ENCODE peak calls at places on chromosome 21, in nine cellular contexts. One of them, this sample, is unnamed.

GRCh38 chr21:31366825-31367224 is 22.8 kb upstream of the TIAM1 start:
- DNase-seq in H1: no peak
- DNase-seq in GM12878: no peak
- DNase-seq in A549: no peak
- DNase-seq in SK-N-SH: no peak
- DNase-seq in K562: no peak
- DNase-seq in WTC11: no peak
- DNase-seq in HCT116: peak
- DNase-seq in NB4: no peak
- DNase-seq in this sample: no peak

GRCh38 chr21:16976132-16976666 is 536.6 kb upstream of the CXADR start:
- DNase-seq in SK-N-SH: no peak
- DNase-seq in NB4: no peak
- DNase-seq in K562: no peak
- DNase-seq in H1: no peak
- DNase-seq in WTC11: no peak
- DNase-seq in GM12878: no peak
- DNase-seq in A549: no peak
- DNase-seq in HCT116: no peak
- DNase-seq in this sample: peak

GRCh38 chr21:33024278-33025103 is 1.2 kb upstream of the OLIG2 start:
- DNase-seq in WTC11: no peak
- DNase-seq in A549: no peak
- DNase-seq in H1: no peak
- DNase-seq in GM12878: no peak
- DNase-seq in SK-N-SH: peak
- DNase-seq in HCT116: no peak
- DNase-seq in NB4: no peak
- DNase-seq in K562: no peak
- DNase-seq in this sample: no peak

GRCh38 chr21:16194851-16195251 is 465.1 kb downstream of the USP25 start:
- DNase-seq in H1: no peak
- DNase-seq in GM12878: no peak
- DNase-seq in K562: no peak
- DNase-seq in SK-N-SH: no peak
- DNase-seq in A549: no peak
- DNase-seq in HCT116: no peak
- DNase-seq in NB4: no peak
- DNase-seq in WTC11: no peak
- DNase-seq in this sample: peak

GRCh38 chr21:17270234-17270633 is 242.6 kb upstream of the CXADR start:
- DNase-seq in NB4: peak
- DNase-seq in H1: no peak
- DNase-seq in A549: peak
- DNase-seq in SK-N-SH: peak
- DNase-seq in WTC11: no peak
- DNase-seq in K562: peak
- DNase-seq in HCT116: no peak
- DNase-seq in GM12878: no peak
- DNase-seq in this sample: peak

GRCh38 chr21:41112740-41113692 is 54.9 kb upstream of the BACE2 start:
- DNase-seq in NB4: peak
- DNase-seq in SK-N-SH: peak
- DNase-seq in HCT116: no peak
- DNase-seq in H1: no peak
- DNase-seq in A549: no peak
- DNase-seq in WTC11: no peak
- DNase-seq in K562: no peak
- DNase-seq in GM12878: no peak
- DNase-seq in this sample: no peak

GRCh38 chr21:36463991-36464390 is 15.9 kb downstream of the CLDN14 start:
- DNase-seq in GM12878: no peak
- DNase-seq in H1: no peak
- DNase-seq in SK-N-SH: no peak
- DNase-seq in A549: no peak
- DNase-seq in NB4: no peak
- DNase-seq in K562: no peak
- DNase-seq in WTC11: no peak
- DNase-seq in HCT116: no peak
- DNase-seq in this sample: no peak

GRCh38 chr21:26835027-26835713 is 10.0 kb downstream of the ADAMTS1 start:
- DNase-seq in A549: no peak
- DNase-seq in WTC11: no peak
- DNase-seq in NB4: no peak
- DNase-seq in H1: no peak
- DNase-seq in K562: no peak
- DNase-seq in GM12878: no peak
- DNase-seq in HCT116: no peak
- DNase-seq in SK-N-SH: no peak
- DNase-seq in this sample: no peak

GRCh38 chr21:39938086-39938611 is 70.9 kb downstream of the PCP4 start:
- DNase-seq in HCT116: no peak
- DNase-seq in H1: no peak
- DNase-seq in NB4: no peak
- DNase-seq in K562: no peak
- DNase-seq in GM12878: no peak
- DNase-seq in A549: no peak
- DNase-seq in WTC11: no peak
- DNase-seq in SK-N-SH: no peak
- DNase-seq in this sample: no peak

GRCh38 chr21:33300701-33301631 is 23.8 kb upstream of the IFNAR1 start:
- DNase-seq in NB4: peak
- DNase-seq in HCT116: no peak
- DNase-seq in GM12878: no peak
- DNase-seq in A549: no peak
- DNase-seq in WTC11: no peak
- DNase-seq in H1: peak
- DNase-seq in SK-N-SH: peak
- DNase-seq in K562: peak
- DNase-seq in this sample: peak

GRCh38 chr21:15495965-15496364 is 233.8 kb upstream of the USP25 start:
- DNase-seq in WTC11: no peak
- DNase-seq in NB4: no peak
- DNase-seq in GM12878: no peak
- DNase-seq in H1: no peak
- DNase-seq in K562: no peak
- DNase-seq in HCT116: no peak
- DNase-seq in A549: no peak
- DNase-seq in SK-N-SH: no peak
- DNase-seq in this sample: peak

GRCh38 chr21:36079010-36079649 is 9.3 kb downstream of the CBR1 start:
- DNase-seq in GM12878: no peak
- DNase-seq in K562: peak
- DNase-seq in SK-N-SH: no peak
- DNase-seq in NB4: no peak
- DNase-seq in H1: no peak
- DNase-seq in A549: no peak
- DNase-seq in WTC11: no peak
- DNase-seq in HCT116: no peak
- DNase-seq in this sample: no peak

GRCh38 chr21:28334407-28334806 is 658.3 kb downstream of the LTN1 start:
- DNase-seq in GM12878: no peak
- DNase-seq in H1: no peak
- DNase-seq in WTC11: no peak
- DNase-seq in HCT116: no peak
- DNase-seq in SK-N-SH: no peak
- DNase-seq in K562: no peak
- DNase-seq in NB4: no peak
- DNase-seq in A549: no peak
- DNase-seq in this sample: no peak

GRCh38 chr21:33703750-33704606 is 61.7 kb downstream of the ITSN1 start:
- DNase-seq in NB4: no peak
- DNase-seq in H1: no peak
- DNase-seq in SK-N-SH: no peak
- DNase-seq in GM12878: no peak
- DNase-seq in K562: no peak
- DNase-seq in HCT116: no peak
- DNase-seq in WTC11: peak
- DNase-seq in A549: no peak
- DNase-seq in this sample: peak

GRCh38 chr21:25735895-25736597 is 1.3 kb downstream of the GABPA start:
- DNase-seq in SK-N-SH: no peak
- DNase-seq in A549: no peak
- DNase-seq in WTC11: no peak
- DNase-seq in K562: peak
- DNase-seq in GM12878: no peak
- DNase-seq in NB4: peak
- DNase-seq in HCT116: no peak
- DNase-seq in H1: no peak
- DNase-seq in this sample: peak

GRCh38 chr21:30101967-30102366 is 64.6 kb downstream of the CLDN17 start:
- DNase-seq in HCT116: no peak
- DNase-seq in WTC11: no peak
- DNase-seq in NB4: no peak
- DNase-seq in GM12878: no peak
- DNase-seq in SK-N-SH: no peak
- DNase-seq in A549: no peak
- DNase-seq in H1: no peak
- DNase-seq in K562: no peak
- DNase-seq in this sample: no peak

GRCh38 chr21:30102881-30103280 is 63.7 kb downstream of the CLDN17 start:
- DNase-seq in GM12878: no peak
- DNase-seq in H1: no peak
- DNase-seq in A549: no peak
- DNase-seq in K562: no peak
- DNase-seq in HCT116: no peak
- DNase-seq in NB4: peak
- DNase-seq in WTC11: no peak
- DNase-seq in SK-N-SH: no peak
- DNase-seq in this sample: no peak

DNA sequence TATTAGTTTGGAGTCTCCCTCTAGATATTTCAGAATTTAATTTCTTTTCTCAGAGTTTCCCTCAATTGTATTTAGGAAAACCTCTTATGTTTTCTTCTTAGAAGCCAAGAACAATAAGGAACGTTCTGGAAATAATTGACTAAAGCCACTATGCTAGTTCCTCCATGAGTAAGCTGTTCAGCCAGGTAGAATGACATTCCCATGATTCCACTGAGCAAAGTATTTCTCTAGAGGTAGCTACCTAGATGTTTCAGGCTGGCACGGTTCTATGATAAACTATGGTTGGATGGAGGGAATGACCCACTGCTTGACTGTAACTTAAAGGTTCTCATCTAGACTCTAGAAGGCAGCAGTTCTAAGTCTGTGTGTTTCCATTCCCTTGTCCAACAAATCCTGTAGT is 62.4 kb downstream of the CLDN17 start:
- DNase-seq in K562: no peak
- DNase-seq in SK-N-SH: no peak
- DNase-seq in WTC11: no peak
- DNase-seq in H1: no peak
- DNase-seq in NB4: no peak
- DNase-seq in GM12878: no peak
- DNase-seq in HCT116: no peak
- DNase-seq in A549: no peak
- DNase-seq in this sample: no peak
- TF ChIP-seq MAX in K562: no peak
- TF ChIP-seq MAX in SK-N-SH: no peak
- TF ChIP-seq MAX in WTC11: no peak
- TF ChIP-seq MAX in H1: no peak
- TF ChIP-seq MAX in NB4: no peak
- TF ChIP-seq MAX in GM12878: no peak
- TF ChIP-seq MAX in HCT116: no peak
- TF ChIP-seq MAX in A549: no peak
- TF ChIP-seq MAX in this sample: no peak

GRCh38 chr21:43290529-43291346 is 121.9 kb downstream of the CRYAA start:
- DNase-seq in WTC11: peak
- DNase-seq in GM12878: no peak
- DNase-seq in K562: no peak
- DNase-seq in NB4: peak
- DNase-seq in HCT116: no peak
- DNase-seq in H1: no peak
- DNase-seq in A549: no peak
- DNase-seq in SK-N-SH: no peak
- DNase-seq in this sample: no peak
- TF ChIP-seq MAX in WTC11: no peak
- TF ChIP-seq MAX in GM12878: no peak
- TF ChIP-seq MAX in K562: no peak
- TF ChIP-seq MAX in NB4: no peak
- TF ChIP-seq MAX in HCT116: no peak
- TF ChIP-seq MAX in H1: no peak
- TF ChIP-seq MAX in A549: no peak
- TF ChIP-seq MAX in SK-N-SH: no peak
- TF ChIP-seq MAX in this sample: no peak

GRCh38 chr21:46155514-46156377 is at the start of gene FTCD:
- DNase-seq in SK-N-SH: no peak
- DNase-seq in HCT116: no peak
- DNase-seq in GM12878: no peak
- DNase-seq in WTC11: no peak
- DNase-seq in H1: peak
- DNase-seq in A549: no peak
- DNase-seq in K562: no peak
- DNase-seq in NB4: no peak
- DNase-seq in this sample: no peak
- TF ChIP-seq MAX in SK-N-SH: no peak
- TF ChIP-seq MAX in HCT116: no peak
- TF ChIP-seq MAX in GM12878: no peak
- TF ChIP-seq MAX in WTC11: no peak
- TF ChIP-seq MAX in H1: no peak
- TF ChIP-seq MAX in A549: no peak
- TF ChIP-seq MAX in K562: peak
- TF ChIP-seq MAX in NB4: no peak
- TF ChIP-seq MAX in this sample: no peak

GRCh38 chr21:37748351-37748750 is 167.9 kb downstream of the KCNJ6 start:
- DNase-seq in H1: no peak
- DNase-seq in GM12878: no peak
- DNase-seq in SK-N-SH: no peak
- DNase-seq in A549: no peak
- DNase-seq in WTC11: no peak
- DNase-seq in HCT116: no peak
- DNase-seq in K562: no peak
- DNase-seq in NB4: no peak
- DNase-seq in this sample: no peak
- TF ChIP-seq MAX in H1: no peak
- TF ChIP-seq MAX in GM12878: no peak
- TF ChIP-seq MAX in SK-N-SH: no peak
- TF ChIP-seq MAX in A549: no peak
- TF ChIP-seq MAX in WTC11: no peak
- TF ChIP-seq MAX in HCT116: no peak
- TF ChIP-seq MAX in K562: no peak
- TF ChIP-seq MAX in NB4: no peak
- TF ChIP-seq MAX in this sample: no peak

DNA sequence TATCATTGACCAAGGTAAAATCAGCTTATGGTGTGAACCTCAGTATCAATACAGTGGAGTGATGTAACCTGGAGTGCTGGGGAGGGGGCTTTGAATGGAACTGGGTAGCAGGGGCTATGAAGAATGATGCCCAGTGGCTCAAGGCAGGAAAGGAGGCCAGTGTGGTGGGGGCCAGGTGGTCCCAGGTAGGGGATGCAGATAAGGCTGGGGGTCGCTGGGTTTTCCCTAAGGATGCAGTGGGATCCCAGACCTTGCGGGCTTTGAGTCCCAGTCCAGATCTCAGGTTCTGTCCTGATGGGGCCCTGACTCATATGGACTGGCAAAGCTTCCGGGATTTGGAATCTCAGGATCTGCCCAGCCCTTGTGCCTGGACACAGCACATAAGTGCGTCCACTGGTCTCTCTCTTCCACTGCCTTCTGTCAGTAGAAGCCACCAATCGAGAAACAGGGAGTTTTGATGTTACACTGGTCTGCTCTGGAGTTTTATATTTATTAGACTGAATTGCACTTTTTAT is 52.0 kb downstream of the S100B start:
- DNase-seq in HCT116: no peak
- DNase-seq in WTC11: no peak
- DNase-seq in K562: no peak
- DNase-seq in H1: no peak
- DNase-seq in SK-N-SH: no peak
- DNase-seq in A549: no peak
- DNase-seq in NB4: no peak
- DNase-seq in GM12878: no peak
- DNase-seq in this sample: no peak
- TF ChIP-seq MAX in HCT116: no peak
- TF ChIP-seq MAX in WTC11: no peak
- TF ChIP-seq MAX in K562: no peak
- TF ChIP-seq MAX in H1: no peak
- TF ChIP-seq MAX in SK-N-SH: no peak
- TF ChIP-seq MAX in A549: no peak
- TF ChIP-seq MAX in NB4: no peak
- TF ChIP-seq MAX in GM12878: no peak
- TF ChIP-seq MAX in this sample: no peak